ENCODE peak calls at places on chromosomes 12 and 14, in five cellular contexts. E is lower leg skin, P is adipocyte, T is colonic mucosa, I is fibroblast of lung. L is an unnamed sample.
A peak's percentile ranks its signal among the peaks of the same experiment; 100 is the strongest.

GRCh38 chr12:11833174-11833895 is 183.9 kb downstream of the ETV6 start:
- DNase-seq in E (no peak), P (no peak), T (no peak), I (no peak), L (no peak)

GRCh38 chr14:32666310-32666709 is 272.4 kb upstream of the NPAS3 start:
- DNase-seq in E (no peak), P (peak; percentile 70), T (no peak), I (no peak), L (no peak)

GRCh38 chr14:94145902-94146527 is 16.6 kb upstream of the IFI27L2 start:
- DNase-seq in E (peak; percentile 32), P (no peak), T (no peak), I (no peak), L (peak; percentile 49)

GRCh38 chr14:104394606-104394910 is 185.0 kb upstream of the C14orf180 start:
- DNase-seq in E (peak; percentile 79), P (no peak), T (peak; percentile 7), I (no peak), L (no peak)

GRCh38 chr14:72775923-72776554 is 117.9 kb downstream of the DPF3 start:
- DNase-seq in E (peak; percentile 49), P (no peak), T (peak; percentile 18), I (no peak), L (peak; percentile 26)

GRCh38 chr12:3761116-3761770 is 8.3 kb upstream of the CRACR2A start:
- DNase-seq in E (no peak), P (no peak), T (no peak), I (no peak), L (no peak)

GRCh38 chr12:27549801-27550652 is 26.0 kb downstream of the PPFIBP1 start:
- DNase-seq in E (peak; percentile 96), P (peak; percentile 96), T (peak; percentile 78), I (peak; percentile 99), L (no peak)

GRCh38 chr12:82757059-82757458 is 70.4 kb downstream of the TMTC2 start:
- DNase-seq in E (no peak), P (peak; percentile 85), T (no peak), I (no peak), L (no peak)

GRCh38 chr12:18753481-18754117 is 15.7 kb downstream of the CAPZA3 start:
- DNase-seq in E (no peak), P (no peak), T (no peak), I (peak; percentile 8), L (no peak)

GRCh38 chr12:116881325-116881866 is at the start of gene HRK:
- DNase-seq in E (no peak), P (no peak), T (no peak), I (no peak), L (no peak)

GRCh38 chr12:53868516-53868986 is 70.1 kb upstream of the HOXC13 start:
- DNase-seq in E (no peak), P (no peak), T (no peak), I (no peak), L (no peak)

GRCh38 chr12:93136243-93137015 is 207.3 kb upstream of the EEA1 start:
- DNase-seq in E (no peak), P (no peak), T (no peak), I (no peak), L (peak; percentile 56)

GRCh38 chr14:49982522-49982951 is 89.7 kb downstream of the ARF6 start:
- DNase-seq in E (peak; percentile 84), P (peak; percentile 95), T (no peak), I (peak; percentile 94), L (no peak)
- H3K4me3 ChIP-seq in E (no peak overlapping the region), P (peak overlapping the region; percentile 68), T (no peak overlapping the region), I (no peak overlapping the region), L (no peak overlapping the region)

GRCh38 chr14:77123381-77124344 is 17.9 kb downstream of the ZDHHC22 start:
- DNase-seq in E (peak; percentile 91), P (no peak), T (peak; percentile 95), I (no peak), L (peak; percentile 32)
- H3K4me3 ChIP-seq in E (no peak overlapping the region), P (no peak overlapping the region), T (no peak overlapping the region), I (no peak overlapping the region), L (no peak overlapping the region)

GRCh38 chr12:57765698-57766463 is 997 bp downstream of the CYP27B1 start:
- DNase-seq in E (no peak), P (no peak), T (no peak), I (no peak), L (no peak)
- H3K4me3 ChIP-seq in E (no peak overlapping the region), P (peak overlapping the region; percentile 38), T (peak overlapping the region; percentile 47), I (peak overlapping the region; percentile 21), L (peak overlapping the region; percentile 63)

GRCh38 chr14:76923422-76924362 is 97.5 kb downstream of the LRRC74A start:
- DNase-seq in E (no peak), P (no peak), T (no peak), I (no peak), L (no peak)
- H3K4me3 ChIP-seq in E (no peak overlapping the region), P (no peak overlapping the region), T (no peak overlapping the region), I (no peak overlapping the region), L (no peak overlapping the region)

DNA sequence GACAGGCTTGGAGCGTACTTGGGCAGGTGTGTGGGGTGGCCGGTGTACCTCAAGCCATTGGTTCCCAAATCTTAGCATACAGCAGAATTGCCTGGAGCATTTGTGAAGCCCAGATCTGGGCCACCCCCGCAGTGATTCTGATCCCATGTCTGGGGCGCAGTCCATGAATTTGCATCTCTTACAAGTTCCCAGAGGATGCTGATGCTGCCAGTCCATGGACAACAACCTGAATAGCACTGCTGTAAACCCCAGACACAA is 18.2 kb upstream of the MLEC start:
- DNase-seq in E (no peak), P (no peak), T (no peak), I (no peak), L (no peak)
- H3K4me3 ChIP-seq in E (no peak overlapping the region), P (no peak overlapping the region), T (no peak overlapping the region), I (no peak overlapping the region), L (no peak overlapping the region)

DNA sequence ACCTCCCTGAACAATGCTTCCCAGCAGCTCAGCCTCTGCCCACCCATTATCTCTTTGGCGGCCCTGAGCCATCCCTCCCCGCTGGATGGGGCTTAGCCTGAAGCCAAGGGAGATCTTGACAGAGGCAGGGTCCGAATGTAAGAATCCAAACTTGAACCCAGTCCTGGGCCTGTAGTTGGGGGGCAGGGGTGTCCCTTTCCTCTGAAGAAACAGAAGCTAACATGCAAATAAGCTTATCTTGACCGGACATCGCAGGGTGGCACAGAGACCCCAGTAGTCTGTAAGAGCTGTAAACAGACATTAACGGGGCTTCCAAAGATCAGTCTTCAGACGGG is 6.0 kb downstream of the DLK1 start:
- DNase-seq in E (no peak), P (no peak), T (no peak), I (no peak), L (no peak)
- H3K4me3 ChIP-seq in E (no peak overlapping the region), P (no peak overlapping the region), T (no peak overlapping the region), I (no peak overlapping the region), L (no peak overlapping the region)

L was measured in GM12865.